ENCODE peak calls at places on chromosomes 7 and 10, in ten cellular contexts. F is NCI-H446; Z is Right ventricle myocardium superior; U is endodermal cell; X is left cardiac atrium; R is mucosa of gallbladder; O is Karpas-422; S is stimulated activated CD4-positive, alpha-beta T cell treated with anti-CD3 and anti-CD28 coated beads, Interleukin-2, amount 100 ng/mL, for 48 hours; W is GM10248; G is amniotic epithelial cell. Q is an unnamed sample.

GRCh38 chr7:78161781-78162180 is 363.2 kb downstream of the PHTF2 start:
- DNase-seq in F (no peak), Z (no peak), U (no peak), X (no peak), R (no peak), O (no peak), S (no peak), W (no peak), G (no peak), Q (no peak)

GRCh38 chr7:33722383-33723096 is 182.8 kb upstream of the BMPER start:
- DNase-seq in F (no peak), Z (no peak), U (peak; percentile 92), X (no peak), R (no peak), O (peak; percentile 7), S (no peak), W (no peak), G (peak; percentile 95), Q (no peak)

GRCh38 chr10:31209523-31209922 is 109.5 kb upstream of the ZEB1 start:
- DNase-seq in F (no peak), Z (no peak), U (no peak), X (no peak), R (no peak), O (no peak), S (no peak), W (no peak), G (no peak), Q (no peak)

GRCh38 chr7:99834382-99834781 is 6.6 kb downstream of the CYP3A43 start:
- DNase-seq in F (no peak), Z (no peak), U (no peak), X (no peak), R (no peak), O (no peak), S (no peak), W (no peak), G (no peak), Q (no peak)

GRCh38 chr10:110547139-110547761 is 20.2 kb upstream of the SMC3 start:
- DNase-seq in F (peak; percentile 75), Z (no peak), U (no peak), X (no peak), R (no peak), O (peak; percentile 88), S (no peak), W (peak; percentile 72), G (peak; percentile 68), Q (no peak)

GRCh38 chr10:7667262-7668141 is 736 bp upstream of the ITIH5 start:
- DNase-seq in F (no peak), Z (no peak), U (peak; percentile 87), X (no peak), R (no peak), O (no peak), S (no peak), W (peak; percentile 21), G (no peak), Q (no peak)

GRCh38 chr10:116162851-116163250 is 110.2 kb downstream of the GFRA1 start:
- DNase-seq in F (no peak), Z (no peak), U (no peak), X (no peak), R (no peak), O (no peak), S (no peak), W (no peak), G (no peak), Q (no peak)

GRCh38 chr7:30829476-30829875 is 58.3 kb downstream of the MINDY4 start:
- DNase-seq in F (no peak), Z (no peak), U (no peak), X (no peak), R (no peak), O (no peak), S (no peak), W (no peak), G (no peak), Q (no peak)

GRCh38 chr10:94224656-94225055 is 138.1 kb downstream of the NOC3L start:
- DNase-seq in F (no peak), Z (no peak), U (no peak), X (no peak), R (no peak), O (no peak), S (no peak), W (no peak), G (no peak), Q (no peak)

GRCh38 chr7:54839538-54840213 is 80.7 kb upstream of the SEC61G start:
- DNase-seq in F (no peak), Z (peak; percentile 88), U (peak; percentile 94), X (peak; percentile 84), R (no peak), O (no peak), S (no peak), W (no peak), G (peak; percentile 26), Q (peak; percentile 8)

GRCh38 chr7:43926193-43927043 is at the start of gene UBE2D4:
- DNase-seq in F (peak; percentile 79), Z (peak; percentile 93), U (peak; percentile 88), X (peak; percentile 90), R (peak; percentile 89), O (peak; percentile 95), S (peak; percentile 87), W (peak; percentile 92), G (peak; percentile 61), Q (peak; percentile 82)

GRCh38 chr7:7183061-7183832 is 903 bp downstream of the C1GALT1 start:
- DNase-seq in F (peak; percentile 58), Z (no peak), U (peak; percentile 77), X (peak; percentile 39), R (peak; percentile 39), O (peak; percentile 77), S (peak; percentile 46), W (peak; percentile 55), G (peak; percentile 49), Q (peak; percentile 42)

GRCh38 chr7:36203081-36203775 is 50.2 kb downstream of the EEPD1 start:
- DNase-seq in F (no peak), Z (no peak), U (peak; percentile 38), X (no peak), R (no peak), O (no peak), S (no peak), W (no peak), G (no peak), Q (no peak)

GRCh38 chr7:101739757-101740398 is 77.5 kb upstream of the CUX1 start:
- DNase-seq in F (no peak), Z (no peak), U (no peak), X (no peak), R (no peak), O (no peak), S (no peak), W (no peak), G (no peak), Q (no peak)

GRCh38 chr10:84537447-84537931 is 209.1 kb downstream of the CCSER2 start:
- DNase-seq in F (peak; percentile 68), Z (peak; percentile 66), U (peak; percentile 68), X (peak; percentile 68), R (peak; percentile 39), O (peak; percentile 76), S (no peak), W (peak; percentile 74), G (peak; percentile 49), Q (no peak)

GRCh38 chr7:4103352-4104091 is 578.6 kb upstream of the FOXK1 start:
- DNase-seq in F (no peak), Z (no peak), U (peak; percentile 62), X (no peak), R (no peak), O (peak; percentile 51), S (no peak), W (no peak), G (peak; percentile 39), Q (no peak)

GRCh38 chr7:36633377-36633776 is 90.9 kb downstream of the AOAH start:
- DNase-seq in F (no peak), Z (no peak), U (peak; percentile 90), X (no peak), R (no peak), O (no peak), S (no peak), W (no peak), G (no peak), Q (no peak)

GRCh38 chr7:85730016-85730415 is 543.2 kb upstream of the SEMA3D start:
- DNase-seq in F (peak; percentile 53), Z (peak; percentile 59), U (no peak), X (no peak), R (no peak), O (no peak), S (no peak), W (no peak), G (no peak), Q (no peak)

GRCh38 chr7:150388709-150389531 is 9.8 kb downstream of the ZNF775 start:
- DNase-seq in F (peak; percentile 87), Z (peak; percentile 86), U (peak; percentile 83), X (peak; percentile 74), R (no peak), O (no peak), S (no peak), W (no peak), G (peak; percentile 73), Q (no peak)

GRCh38 chr7:2517004-2517403 is 2.6 kb upstream of the LFNG start:
- DNase-seq in F (no peak), Z (no peak), U (no peak), X (no peak), R (no peak), O (no peak), S (no peak), W (no peak), G (peak; percentile 90), Q (no peak)

GRCh38 chr7:14834456-14834855 is 68.1 kb downstream of the DGKB start:
- DNase-seq in F (peak; percentile 81), Z (no peak), U (no peak), X (no peak), R (no peak), O (no peak), S (no peak), W (no peak), G (no peak), Q (no peak)

GRCh38 chr7:111982804-111983203 is 223.4 kb downstream of the DOCK4 start:
- DNase-seq in F (no peak), Z (no peak), U (no peak), X (no peak), R (no peak), O (no peak), S (no peak), W (no peak), G (peak; percentile 73), Q (no peak)

GRCh38 chr10:76052798-76053473 is 621.5 kb downstream of the LRMDA start:
- DNase-seq in F (no peak), Z (no peak), U (no peak), X (no peak), R (no peak), O (no peak), S (no peak), W (no peak), G (no peak), Q (no peak)

GRCh38 chr10:73644015-73644743 is 2.9 kb upstream of the MYOZ1 start:
- DNase-seq in F (peak; percentile 62), Z (no peak), U (peak; percentile 82), X (peak; percentile 58), R (peak; percentile 56), O (peak; percentile 85), S (peak; percentile 36), W (peak; percentile 74), G (peak; percentile 60), Q (peak; percentile 37)

GRCh38 chr10:44326474-44327030 is 58.3 kb downstream of the CXCL12 start:
- DNase-seq in F (no peak), Z (no peak), U (no peak), X (no peak), R (no peak), O (peak; percentile 16), S (no peak), W (no peak), G (no peak), Q (no peak)

GRCh38 chr10:79944428-79945395 is 4.2 kb downstream of the SFTPD start:
- DNase-seq in F (no peak), Z (no peak), U (peak; percentile 26), X (no peak), R (peak; percentile 5), O (no peak), S (no peak), W (no peak), G (no peak), Q (no peak)

GRCh38 chr10:14859775-14860174 is 18.9 kb upstream of the SUV39H2 start:
- DNase-seq in F (no peak), Z (no peak), U (no peak), X (no peak), R (no peak), O (no peak), S (no peak), W (no peak), G (no peak), Q (no peak)

Q was measured in amygdala.